ENCODE peak calls at places on chromosomes 7 and 10, in four cellular contexts. One of them, this sample, is unnamed.

GRCh38 chr7:12493407-12493806 is 77.1 kb upstream of the SCIN start:
- DNase-seq in IMR-90: peak
- DNase-seq in sigmoid colon: no peak
- DNase-seq in Panc1: no peak
- DNase-seq in this sample: peak

GRCh38 chr7:155591055-155591750 is 44.8 kb upstream of the CNPY1 start:
- DNase-seq in IMR-90: no peak
- DNase-seq in sigmoid colon: no peak
- DNase-seq in Panc1: no peak
- DNase-seq in this sample: no peak

GRCh38 chr7:18241543-18242231 is 214.0 kb upstream of the PRPS1L1 start:
- DNase-seq in IMR-90: no peak
- DNase-seq in sigmoid colon: no peak
- DNase-seq in Panc1: no peak
- DNase-seq in this sample: no peak

GRCh38 chr7:16708980-16709379 is 44.6 kb upstream of the TSPAN13 start:
- DNase-seq in IMR-90: peak
- DNase-seq in sigmoid colon: no peak
- DNase-seq in Panc1: peak
- DNase-seq in this sample: peak

GRCh38 chr10:89494615-89495014 is 40.8 kb downstream of the SLC16A12 start:
- DNase-seq in IMR-90: no peak
- DNase-seq in sigmoid colon: no peak
- DNase-seq in Panc1: no peak
- DNase-seq in this sample: no peak

GRCh38 chr10:125661942-125662515 is 20.9 kb downstream of the TEX36 start:
- DNase-seq in IMR-90: peak
- DNase-seq in sigmoid colon: no peak
- DNase-seq in Panc1: no peak
- DNase-seq in this sample: peak

GRCh38 chr7:40133561-40134427 is 628 bp downstream of the MPLKIP start:
- DNase-seq in IMR-90: peak
- DNase-seq in sigmoid colon: no peak
- DNase-seq in Panc1: no peak
- DNase-seq in this sample: peak

GRCh38 chr10:90373911-90374310 is 483.9 kb downstream of the HTR7 start:
- DNase-seq in IMR-90: no peak
- DNase-seq in sigmoid colon: no peak
- DNase-seq in Panc1: no peak
- DNase-seq in this sample: no peak

GRCh38 chr10:80188713-80189112 is 16.6 kb downstream of the ANXA11 start:
- DNase-seq in IMR-90: no peak
- DNase-seq in sigmoid colon: peak
- DNase-seq in Panc1: no peak
- DNase-seq in this sample: no peak

GRCh38 chr7:134452419-134452827 is 6.5 kb downstream of the AKR1B1 start:
- DNase-seq in IMR-90: no peak
- DNase-seq in sigmoid colon: no peak
- DNase-seq in Panc1: no peak
- DNase-seq in this sample: no peak

GRCh38 chr7:18064242-18064838 is 36.7 kb upstream of the PRPS1L1 start:
- DNase-seq in IMR-90: no peak
- DNase-seq in sigmoid colon: no peak
- DNase-seq in Panc1: peak
- DNase-seq in this sample: peak

GRCh38 chr7:69880848-69881247 is 282.6 kb downstream of the AUTS2 start:
- DNase-seq in IMR-90: no peak
- DNase-seq in sigmoid colon: no peak
- DNase-seq in Panc1: no peak
- DNase-seq in this sample: no peak

GRCh38 chr7:94656925-94657731 is 1.2 kb upstream of the SGCE start:
- DNase-seq in IMR-90: peak
- DNase-seq in sigmoid colon: no peak
- DNase-seq in Panc1: no peak
- DNase-seq in this sample: peak

GRCh38 chr7:137328389-137329120 is 15.0 kb downstream of the PTN start:
- DNase-seq in IMR-90: peak
- DNase-seq in sigmoid colon: no peak
- DNase-seq in Panc1: no peak
- DNase-seq in this sample: peak

GRCh38 chr10:69439813-69440506 is 11.3 kb upstream of the TSPAN15 start:
- DNase-seq in IMR-90: no peak
- DNase-seq in sigmoid colon: peak
- DNase-seq in Panc1: no peak
- DNase-seq in this sample: peak

GRCh38 chr10:122543676-122544075 is 16.9 kb upstream of the DMBT1 start:
- DNase-seq in IMR-90: no peak
- DNase-seq in sigmoid colon: no peak
- DNase-seq in Panc1: no peak
- DNase-seq in this sample: no peak

GRCh38 chr10:119775529-119775928 is 49.7 kb downstream of the INPP5F start:
- DNase-seq in IMR-90: peak
- DNase-seq in sigmoid colon: no peak
- DNase-seq in Panc1: no peak
- DNase-seq in this sample: peak

GRCh38 chr7:104656467-104656866 is 328.1 kb downstream of the LHFPL3 start:
- DNase-seq in IMR-90: no peak
- DNase-seq in sigmoid colon: no peak
- DNase-seq in Panc1: no peak
- DNase-seq in this sample: no peak

GRCh38 chr10:32041290-32042028 is 14.8 kb downstream of the KIF5B start:
- DNase-seq in IMR-90: no peak
- DNase-seq in sigmoid colon: no peak
- DNase-seq in Panc1: no peak
- DNase-seq in this sample: no peak

GRCh38 chr7:106448992-106449859 is 164.4 kb upstream of the NAMPT start:
- DNase-seq in IMR-90: no peak
- DNase-seq in sigmoid colon: no peak
- DNase-seq in Panc1: no peak
- DNase-seq in this sample: peak

GRCh38 chr7:36039671-36040070 is 113.4 kb upstream of the EEPD1 start:
- DNase-seq in IMR-90: no peak
- DNase-seq in sigmoid colon: no peak
- DNase-seq in Panc1: no peak
- DNase-seq in this sample: no peak

GRCh38 chr7:27955011-27955410 is 215.0 kb downstream of the TAX1BP1 start:
- DNase-seq in IMR-90: no peak
- DNase-seq in sigmoid colon: no peak
- DNase-seq in Panc1: no peak
- DNase-seq in this sample: no peak

GRCh38 chr7:158001621-158002320 is 585.9 kb downstream of the PTPRN2 start:
- DNase-seq in IMR-90: no peak
- DNase-seq in sigmoid colon: no peak
- DNase-seq in Panc1: no peak
- DNase-seq in this sample: no peak

GRCh38 chr7:146764458-146764857 is 647.9 kb downstream of the CNTNAP2 start:
- DNase-seq in IMR-90: no peak
- DNase-seq in sigmoid colon: no peak
- DNase-seq in Panc1: no peak
- DNase-seq in this sample: no peak

GRCh38 chr7:4724648-4725013 is 42.5 kb downstream of the FOXK1 start:
- DNase-seq in IMR-90: peak
- DNase-seq in sigmoid colon: no peak
- DNase-seq in Panc1: no peak
- DNase-seq in this sample: peak

GRCh38 chr10:72062341-72062740 is 26.0 kb downstream of the SPOCK2 start:
- DNase-seq in IMR-90: no peak
- DNase-seq in sigmoid colon: no peak
- DNase-seq in Panc1: no peak
- DNase-seq in this sample: no peak

GRCh38 chr7:30212720-30213119 is 71.7 kb upstream of the ZNRF2 start:
- DNase-seq in IMR-90: no peak
- DNase-seq in sigmoid colon: no peak
- DNase-seq in Panc1: no peak
- DNase-seq in this sample: no peak

GRCh38 chr7:112173214-112173905 is 32.8 kb downstream of the DOCK4 start:
- DNase-seq in IMR-90: no peak
- DNase-seq in sigmoid colon: no peak
- DNase-seq in Panc1: no peak
- DNase-seq in this sample: no peak

GRCh38 chr10:116691544-116692126 is 50.7 kb downstream of the HSPA12A start:
- DNase-seq in IMR-90: no peak
- DNase-seq in sigmoid colon: peak
- DNase-seq in Panc1: no peak
- DNase-seq in this sample: no peak

GRCh38 chr7:134701272-134701671 is 54.6 kb downstream of the BPGM start:
- DNase-seq in IMR-90: peak
- DNase-seq in sigmoid colon: no peak
- DNase-seq in Panc1: no peak
- DNase-seq in this sample: peak

GRCh38 chr10:19256331-19256730 is 207.7 kb downstream of the MALRD1 start:
- DNase-seq in IMR-90: no peak
- DNase-seq in sigmoid colon: no peak
- DNase-seq in Panc1: no peak
- DNase-seq in this sample: no peak

GRCh38 chr7:148260605-148261004 is 330.0 kb upstream of the C7orf33 start:
- DNase-seq in IMR-90: no peak
- DNase-seq in sigmoid colon: peak
- DNase-seq in Panc1: no peak
- DNase-seq in this sample: no peak

GRCh38 chr10:113052076-113052830 is 102.2 kb downstream of the TCF7L2 start:
- DNase-seq in IMR-90: no peak
- DNase-seq in sigmoid colon: peak
- DNase-seq in Panc1: no peak
- DNase-seq in this sample: peak

GRCh38 chr7:33536398-33536797 is 368.9 kb upstream of the BMPER start:
- DNase-seq in IMR-90: no peak
- DNase-seq in sigmoid colon: no peak
- DNase-seq in Panc1: no peak
- DNase-seq in this sample: no peak

GRCh38 chr7:33534830-33535229 is 370.5 kb upstream of the BMPER start:
- DNase-seq in IMR-90: peak
- DNase-seq in sigmoid colon: no peak
- DNase-seq in Panc1: no peak
- DNase-seq in this sample: peak

GRCh38 chr7:33529070-33529469 is 376.3 kb upstream of the BMPER start:
- DNase-seq in IMR-90: no peak
- DNase-seq in sigmoid colon: no peak
- DNase-seq in Panc1: no peak
- DNase-seq in this sample: no peak

DNA sequence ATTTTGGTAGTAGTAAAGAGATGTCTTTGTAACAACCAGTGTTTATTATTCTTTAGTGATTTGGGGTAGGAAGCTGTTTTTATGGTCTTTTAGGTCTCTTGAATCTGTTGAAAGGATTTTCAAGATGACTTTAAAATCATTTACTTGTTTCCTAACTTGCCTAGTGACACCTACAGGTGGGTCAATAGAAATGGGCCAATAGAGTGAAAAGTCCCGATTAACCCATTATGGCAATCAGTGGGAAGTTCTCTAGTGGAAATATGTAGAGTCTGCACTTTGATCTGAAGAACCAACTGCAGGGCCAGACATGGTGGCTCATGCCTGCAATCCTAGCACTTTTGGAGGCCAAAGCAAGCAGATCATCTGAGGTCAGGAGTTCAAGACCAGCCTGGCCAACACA is 374.7 kb upstream of the BMPER start:
- DNase-seq in IMR-90: no peak
- DNase-seq in sigmoid colon: no peak
- DNase-seq in Panc1: no peak
- DNase-seq in this sample: no peak
- TF ChIP-seq CTCF in IMR-90: no peak
- TF ChIP-seq CTCF in sigmoid colon: no peak
- TF ChIP-seq CTCF in Panc1: no peak
- TF ChIP-seq CTCF in this sample: no peak

DNA sequence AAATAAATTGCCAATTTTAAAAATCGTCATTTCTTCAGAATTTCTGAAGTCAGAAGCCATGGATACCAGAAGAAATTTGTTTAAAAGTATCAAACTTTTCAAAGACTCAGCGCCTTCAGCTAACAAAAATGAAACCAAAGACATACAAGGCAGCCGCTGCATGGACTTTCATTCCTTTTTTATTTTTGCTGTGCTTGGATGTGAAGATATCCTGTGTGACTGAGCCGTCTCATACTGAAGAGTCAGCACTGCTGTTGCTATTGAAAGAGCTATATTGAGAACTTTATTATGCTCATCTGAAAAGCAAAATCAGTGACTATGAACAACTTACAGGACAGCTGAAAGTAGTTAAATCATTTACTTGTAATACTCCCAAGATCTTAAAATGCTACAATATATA is 809.2 kb downstream of the NXPH1 start:
- DNase-seq in IMR-90: no peak
- DNase-seq in sigmoid colon: no peak
- DNase-seq in Panc1: no peak
- DNase-seq in this sample: no peak
- H3K4me3 ChIP-seq in IMR-90: no peak
- H3K4me3 ChIP-seq in sigmoid colon: no peak
- H3K4me3 ChIP-seq in Panc1: peak
- H3K4me3 ChIP-seq in this sample: no peak

DNA sequence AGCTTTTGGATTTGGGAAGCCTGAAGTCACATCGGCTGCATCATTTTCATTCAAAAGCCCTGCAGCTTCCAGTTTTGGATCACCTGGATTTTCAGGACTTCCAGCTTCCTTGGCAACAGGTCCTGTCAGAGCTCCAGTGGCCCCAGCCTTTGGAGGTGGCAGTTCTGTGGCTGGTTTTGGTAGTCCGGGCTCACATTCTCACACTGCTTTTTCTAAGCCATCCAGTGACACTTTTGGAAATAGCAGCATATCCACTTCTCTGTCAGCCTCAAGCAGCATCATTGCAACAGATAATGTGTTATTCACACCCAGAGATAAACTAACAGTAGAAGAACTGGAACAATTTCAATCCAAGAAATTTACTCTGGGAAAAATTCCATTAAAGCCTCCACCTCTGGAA is 18.5 kb downstream of the NUP42 start:
- DNase-seq in IMR-90: no peak
- DNase-seq in sigmoid colon: no peak
- DNase-seq in Panc1: no peak
- DNase-seq in this sample: no peak
- TF ChIP-seq CTCF in IMR-90: no peak
- TF ChIP-seq CTCF in sigmoid colon: no peak
- TF ChIP-seq CTCF in Panc1: no peak
- TF ChIP-seq CTCF in this sample: no peak

DNA sequence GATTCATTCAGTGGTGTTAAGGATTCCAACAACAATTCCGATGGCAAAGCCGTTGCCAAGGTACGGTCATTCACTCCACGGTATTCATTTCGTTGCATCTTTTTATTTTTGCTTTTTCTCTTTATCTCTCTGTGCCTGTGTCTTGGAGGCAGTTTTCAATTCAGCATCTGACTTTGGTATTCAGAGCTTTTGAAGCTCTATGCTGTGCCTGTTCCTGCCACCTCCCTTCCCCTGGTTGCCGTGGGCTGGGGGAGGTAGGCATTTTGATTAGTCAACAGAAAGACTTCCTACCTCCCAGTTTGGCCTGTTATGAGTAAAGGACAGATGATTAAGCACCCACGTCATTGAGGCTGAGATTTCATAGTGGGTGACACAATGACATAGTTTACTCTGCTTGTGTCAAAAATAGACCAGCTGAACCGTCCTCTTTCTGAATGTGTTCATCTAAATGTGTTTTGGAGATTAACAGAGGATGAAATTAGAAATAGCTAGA is 149.5 kb downstream of the ARID5B start:
- DNase-seq in IMR-90: peak
- DNase-seq in sigmoid colon: no peak
- DNase-seq in Panc1: peak
- DNase-seq in this sample: peak
- H3K4me3 ChIP-seq in IMR-90: peak
- H3K4me3 ChIP-seq in sigmoid colon: peak
- H3K4me3 ChIP-seq in Panc1: peak
- H3K4me3 ChIP-seq in this sample: peak

GRCh38 chr10:4121531-4122380 is 336.7 kb upstream of the KLF6 start:
- DNase-seq in IMR-90: no peak
- DNase-seq in sigmoid colon: no peak
- DNase-seq in Panc1: no peak
- DNase-seq in this sample: no peak
- TF ChIP-seq CTCF in IMR-90: no peak
- TF ChIP-seq CTCF in sigmoid colon: no peak
- TF ChIP-seq CTCF in Panc1: no peak
- TF ChIP-seq CTCF in this sample: no peak

This sample was measured in fibroblast of the aortic adventitia.